ENCODE peak calls at places on chromosomes 1 and 21, in nine cellular contexts. Y is cardiac fibroblast; H is CD8-positive, alpha-beta T cell; O is AG04450; L is MM.1S; T is astrocyte of the cerebellum; X is PC-3; C is A549; A is HFF-Myc. K is an unnamed sample.
A peak's percentile ranks its signal among the peaks of the same experiment; 100 is the strongest.

GRCh38 chr21:34510148-34511142 is 1.6 kb downstream of the KCNE1 start:
- DNase-seq in Y (peak; percentile 79), X (peak; percentile 75), A (no peak), H (no peak), O (no peak), C (peak; percentile 13), L (peak; percentile 74), T (no peak), K (peak; percentile 88)

GRCh38 chr1:44783697-44784093 is 4.3 kb downstream of the BEST4 start:
- DNase-seq in O (no peak), X (no peak), Y (no peak), H (no peak), A (no peak), T (no peak), L (no peak), C (no peak), K (no peak)

GRCh38 chr1:153441238-153441755 is 19.2 kb downstream of the S100A7 start:
- DNase-seq in O (no peak), L (peak; percentile 2), X (no peak), Y (no peak), C (no peak), H (no peak), A (no peak), T (no peak), K (no peak)

GRCh38 chr21:44526096-44526997 is 13.6 kb downstream of the KRTAP10-1 start:
- DNase-seq in X (no peak), C (no peak), L (no peak), A (no peak), Y (no peak), T (no peak), H (no peak), O (no peak), K (peak; percentile 24)

GRCh38 chr1:47558601-47559593 is 121.1 kb downstream of the FOXD2 start:
- DNase-seq in A (no peak), L (no peak), Y (no peak), T (no peak), H (no peak), C (peak; percentile 21), X (peak; percentile 66), O (no peak), K (peak; percentile 57)

GRCh38 chr1:108034396-108034795 is 69.4 kb upstream of the VAV3 start:
- DNase-seq in T (no peak), O (no peak), L (no peak), H (no peak), C (no peak), X (peak; percentile 73), A (no peak), Y (no peak), K (no peak)

GRCh38 chr1:40451238-40451585 is 936 bp downstream of the ZFP69B start:
- DNase-seq in Y (no peak), H (no peak), X (no peak), C (no peak), A (no peak), T (no peak), O (no peak), L (no peak), K (no peak)

GRCh38 chr1:46724991-46725735 is 6.2 kb upstream of the EFCAB14 start:
- DNase-seq in L (peak; percentile 75), C (peak; percentile 36), A (peak; percentile 52), Y (peak; percentile 91), X (peak; percentile 86), O (peak; percentile 67), T (peak; percentile 81), H (peak; percentile 69), K (peak; percentile 65)

GRCh38 chr1:1836119-1836518 is 54.8 kb downstream of the GNB1 start:
- DNase-seq in Y (no peak), C (no peak), T (no peak), A (no peak), L (no peak), O (no peak), H (no peak), X (no peak), K (no peak)

GRCh38 chr1:215650446-215651149 is 83.5 kb downstream of the KCTD3 start:
- DNase-seq in T (no peak), C (no peak), O (no peak), X (no peak), Y (no peak), A (no peak), H (no peak), L (no peak), K (no peak)

GRCh38 chr1:215652371-215652770 is 85.3 kb downstream of the KCTD3 start:
- DNase-seq in Y (no peak), O (no peak), X (no peak), L (no peak), H (no peak), C (no peak), T (no peak), A (no peak), K (no peak)

GRCh38 chr1:215648957-215649356 is 81.9 kb downstream of the KCTD3 start:
- DNase-seq in L (no peak), X (no peak), T (no peak), C (no peak), O (no peak), H (no peak), A (no peak), Y (no peak), K (no peak)

GRCh38 chr1:215647738-215648137 is 80.6 kb downstream of the KCTD3 start:
- DNase-seq in L (no peak), C (no peak), A (no peak), Y (no peak), O (no peak), H (no peak), X (no peak), T (no peak), K (no peak)

GRCh38 chr1:215651867-215652266 is 84.8 kb downstream of the KCTD3 start:
- DNase-seq in Y (no peak), X (no peak), L (no peak), O (no peak), H (no peak), A (no peak), C (no peak), T (no peak), K (no peak)
- H3K4me3 ChIP-seq in Y (no peak overlapping the region), X (no peak overlapping the region), L (no peak overlapping the region), O (no peak overlapping the region), H (no peak overlapping the region), A (no peak overlapping the region), C (no peak overlapping the region), T (no peak overlapping the region), K (no peak overlapping the region)

GRCh38 chr1:18974005-18974404 is 17.5 kb upstream of the IFFO2 start:
- DNase-seq in H (no peak), C (no peak), X (no peak), T (no peak), A (no peak), O (no peak), Y (no peak), L (no peak), K (no peak)

GRCh38 chr1:18972531-18972930 is 16.1 kb upstream of the IFFO2 start:
- DNase-seq in O (no peak), T (no peak), H (peak; percentile 38), C (no peak), A (no peak), X (peak; percentile 82), Y (peak; percentile 45), L (no peak), K (no peak)

GRCh38 chr1:18974616-18975015 is 18.1 kb upstream of the IFFO2 start:
- DNase-seq in A (no peak), L (no peak), O (no peak), Y (no peak), X (no peak), T (no peak), C (no peak), H (no peak), K (no peak)

GRCh38 chr1:18973446-18973955 is 17.0 kb upstream of the IFFO2 start:
- DNase-seq in O (no peak), C (no peak), X (no peak), Y (no peak), A (no peak), L (no peak), T (no peak), H (no peak), K (no peak)

DNA sequence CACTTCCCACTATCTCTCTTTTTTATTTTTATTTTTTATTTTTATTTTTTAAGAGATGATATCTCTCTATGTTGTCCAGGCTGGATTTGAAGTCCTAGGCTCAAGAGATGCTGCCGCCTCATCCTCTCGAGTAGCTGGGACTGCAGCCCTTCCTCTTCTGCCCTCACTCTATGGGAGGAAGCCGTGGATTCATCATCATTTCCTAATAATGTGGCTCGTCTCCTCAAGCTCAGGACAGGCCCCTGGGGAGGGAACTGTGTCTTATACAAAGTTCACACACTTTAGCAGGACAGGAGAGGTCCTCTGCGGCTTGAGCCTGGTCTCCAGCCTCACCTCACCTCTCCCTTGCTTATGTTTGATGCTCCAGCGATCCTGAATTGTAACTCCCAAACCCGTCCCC is 16.5 kb upstream of the IFFO2 start:
- DNase-seq in X (no peak), L (no peak), C (no peak), O (no peak), Y (peak; percentile 23), T (no peak), H (no peak), A (no peak), K (no peak)
- TF ChIP-seq CTCF in X (no peak), L (no peak), C (no peak), O (no peak), Y (no peak), T (no peak), H (no peak), A (no peak), K (no peak)

DNA sequence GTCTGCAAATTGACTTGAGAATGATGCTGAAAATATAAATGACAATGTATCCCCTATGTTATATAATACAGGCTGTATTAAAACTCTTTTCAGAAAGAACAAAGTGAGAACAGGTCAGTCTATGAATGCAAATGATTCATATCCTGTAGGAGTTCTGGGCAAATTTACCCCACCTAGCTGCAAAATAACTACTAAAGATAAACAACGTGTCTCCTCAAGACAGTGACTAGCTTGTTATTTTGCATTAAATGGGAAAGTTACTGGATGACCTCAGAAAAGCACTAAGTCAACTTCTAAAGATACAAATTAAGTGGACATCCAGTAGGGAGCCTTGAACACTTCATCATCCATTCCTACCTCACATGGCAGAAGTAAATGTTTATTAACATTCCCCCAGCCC is 11.1 kb downstream of the RNF19B start:
- DNase-seq in Y (peak; percentile 35), A (no peak), H (no peak), X (peak; percentile 91), O (no peak), C (no peak), T (peak; percentile 8), L (no peak), K (no peak)
- H3K4me3 ChIP-seq in Y (no peak overlapping the region), A (no peak overlapping the region), H (no peak overlapping the region), X (peak overlapping the region; percentile 3), O (no peak overlapping the region), C (no peak overlapping the region), T (no peak overlapping the region), L (no peak overlapping the region), K (no peak overlapping the region)

GRCh38 chr1:4772294-4773010 is 118.0 kb downstream of the AJAP1 start:
- DNase-seq in X (no peak), C (no peak), L (no peak), H (no peak), O (no peak), A (no peak), Y (no peak), T (no peak), K (no peak)

GRCh38 chr1:4781646-4782045 is 127.2 kb downstream of the AJAP1 start:
- DNase-seq in T (no peak), H (no peak), L (no peak), O (no peak), X (no peak), A (no peak), C (no peak), Y (no peak), K (no peak)

DNA sequence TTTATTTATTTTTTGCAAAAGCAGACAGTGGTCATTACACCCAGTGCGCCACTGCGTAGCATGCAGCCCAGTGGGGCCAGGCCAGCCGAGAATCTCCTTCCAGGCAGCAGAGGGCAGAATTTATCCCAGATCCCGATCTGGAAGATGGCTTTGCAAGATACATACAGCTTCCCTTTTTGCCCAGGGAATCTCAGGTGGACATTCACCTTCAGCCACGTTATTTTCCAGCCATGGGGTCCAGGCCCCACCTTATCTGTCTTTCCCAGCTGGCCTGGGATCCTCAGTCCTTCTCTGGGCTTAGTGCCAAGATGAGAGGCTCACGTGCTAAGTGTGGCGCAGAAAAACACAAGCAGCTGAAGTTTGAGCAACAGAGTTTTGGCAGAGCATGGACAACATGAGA is 123.6 kb downstream of the AJAP1 start:
- DNase-seq in L (no peak), A (no peak), H (no peak), X (peak; percentile 35), T (no peak), O (no peak), C (peak; percentile 31), Y (no peak), K (no peak)
- TF ChIP-seq CTCF in L (peak; percentile 22), A (no peak), H (no peak), X (peak; percentile 48), T (no peak), O (no peak), C (no peak), Y (no peak), K (peak; percentile 37)

K was measured in lower lobe of right lung.